ENCODE peak calls at places on chromosomes 1 and 21, in seven cellular contexts. R, M, Q, I, W, N and Y are unnamed samples.

GRCh38 chr1:98421098-98421460 is 240.4 kb upstream of the SNX7 start:
- DNase-seq in M (no peak), W (peak; percentile 6), Q (no peak), I (no peak), R (no peak), N (no peak), Y (no peak)

GRCh38 chr1:179800481-179800880 is 57.4 kb downstream of the FAM163A start:
- DNase-seq in M (no peak), R (no peak), W (no peak), Q (no peak), N (no peak), I (no peak), Y (no peak)

GRCh38 chr1:17075470-17076255 is 21.8 kb upstream of the SDHB start:
- DNase-seq in R (no peak), W (peak; percentile 14), I (no peak), Q (no peak), M (no peak), N (peak; percentile 35), Y (no peak)

GRCh38 chr1:15948600-15949452 is 27.1 kb downstream of the ZBTB17 start:
- DNase-seq in M (peak; percentile 97), Q (peak; percentile 78), R (peak; percentile 90), I (no peak), N (peak; percentile 94), W (no peak), Y (peak; percentile 86)

GRCh38 chr1:101360506-101360905 is 123.7 kb downstream of the S1PR1 start:
- DNase-seq in I (no peak), M (no peak), N (no peak), Q (no peak), W (no peak), R (no peak), Y (no peak)

GRCh38 chr1:116256875-116257823 is 115.9 kb upstream of the ATP1A1 start:
- DNase-seq in M (no peak), W (no peak), I (no peak), Q (no peak), R (no peak), N (no peak), Y (no peak)

GRCh38 chr1:29346573-29346972 is 110.3 kb downstream of the PTPRU start:
- DNase-seq in Q (no peak), W (no peak), M (no peak), N (no peak), R (no peak), I (no peak), Y (no peak)

GRCh38 chr1:209435654-209436566 is 147.6 kb upstream of the CAMK1G start:
- DNase-seq in R (peak; percentile 54), N (peak; percentile 84), M (peak; percentile 75), W (peak; percentile 81), I (peak; percentile 92), Q (peak; percentile 78), Y (peak; percentile 45)

GRCh38 chr1:172902861-172903381 is 147.8 kb downstream of the TNFSF18 start:
- DNase-seq in R (no peak), M (peak; percentile 78), W (no peak), I (no peak), N (peak; percentile 73), Q (no peak), Y (no peak)

GRCh38 chr1:163826500-163826899 is 504.7 kb downstream of the NUF2 start:
- DNase-seq in I (no peak), N (no peak), W (peak; percentile 62), M (no peak), Q (no peak), R (no peak), Y (no peak)

GRCh38 chr1:212938846-212939245 is 11.5 kb upstream of the VASH2 start:
- DNase-seq in Q (no peak), I (no peak), N (no peak), W (no peak), M (no peak), R (no peak), Y (no peak)

GRCh38 chr1:7372477-7373120 is 398.5 kb upstream of the VAMP3 start:
- DNase-seq in M (no peak), W (no peak), N (no peak), Q (no peak), I (no peak), R (no peak), Y (no peak)

GRCh38 chr1:24098907-24099637 is 12.9 kb downstream of the MYOM3 start:
- DNase-seq in I (no peak), M (no peak), R (no peak), W (no peak), Q (no peak), N (no peak), Y (no peak)

GRCh38 chr1:30327370-30328099 is 395.9 kb downstream of the MATN1 start:
- DNase-seq in W (no peak), Q (no peak), I (no peak), R (no peak), M (no peak), N (no peak), Y (no peak)

GRCh38 chr1:154657547-154657946 is 49.6 kb upstream of the ADAR start:
- DNase-seq in M (no peak), Q (no peak), I (no peak), R (no peak), N (no peak), W (no peak), Y (no peak)

GRCh38 chr21:31698461-31698860 is 33.5 kb downstream of the SCAF4 start:
- DNase-seq in R (no peak), Q (no peak), N (no peak), M (no peak), I (no peak), W (no peak), Y (no peak)

GRCh38 chr1:152169356-152170025 is 10.5 kb upstream of the RPTN start:
- DNase-seq in M (no peak), N (no peak), Q (no peak), I (no peak), R (no peak), W (no peak), Y (no peak)

GRCh38 chr21:42768324-42769121 is 110.8 kb downstream of the WDR4 start:
- DNase-seq in I (no peak), R (no peak), M (no peak), N (no peak), Q (no peak), W (no peak), Y (no peak)

GRCh38 chr1:150931773-150932172 is 5.6 kb downstream of the SETDB1 start:
- DNase-seq in N (no peak), I (no peak), W (no peak), Q (no peak), R (no peak), M (peak; percentile 42), Y (no peak)

GRCh38 chr1:161200992-161201827 is 957 bp upstream of the NDUFS2 start:
- DNase-seq in I (no peak), W (no peak), Q (peak; percentile 70), R (peak; percentile 71), N (peak; percentile 81), M (peak; percentile 24), Y (peak; percentile 86)

GRCh38 chr1:185825556-185825955 is 91.4 kb downstream of the HMCN1 start:
- DNase-seq in N (no peak), M (peak; percentile 40), R (no peak), I (no peak), W (no peak), Q (no peak), Y (no peak)

GRCh38 chr1:95311006-95311405 is 77.0 kb downstream of the RWDD3 start:
- DNase-seq in R (no peak), W (peak; percentile 23), N (no peak), M (no peak), I (no peak), Q (no peak), Y (no peak)

GRCh38 chr1:154327466-154328317 is 2.4 kb downstream of the ATP8B2 start:
- DNase-seq in I (no peak), M (no peak), R (no peak), Q (no peak), W (peak; percentile 61), N (no peak), Y (peak; percentile 52)

GRCh38 chr1:92862605-92863004 is 30.8 kb downstream of the RPL5 start:
- DNase-seq in W (no peak), M (no peak), R (no peak), N (no peak), I (no peak), Q (no peak), Y (no peak)

GRCh38 chr1:187413770-187414169 is 585.0 kb downstream of the PLA2G4A start:
- DNase-seq in R (no peak), I (no peak), M (peak; percentile 23), W (peak; percentile 65), N (no peak), Q (no peak), Y (no peak)

GRCh38 chr1:92899780-92900179 is 61.5 kb downstream of the DIPK1A start:
- DNase-seq in R (no peak), I (no peak), M (no peak), Q (no peak), N (no peak), W (no peak), Y (no peak)

GRCh38 chr1:195934839-195935557 is 673.2 kb downstream of the KCNT2 start:
- DNase-seq in M (no peak), W (peak; percentile 92), I (no peak), R (no peak), Q (no peak), N (no peak), Y (no peak)

GRCh38 chr21:24076179-24076578 is 1531.1 kb downstream of the MRPL39 start:
- DNase-seq in I (no peak), R (no peak), W (no peak), Q (no peak), N (no peak), M (peak; percentile 28), Y (no peak)

GRCh38 chr1:179881642-179882252 is 338 bp upstream of the TOR1AIP1 start:
- DNase-seq in M (peak; percentile 96), I (no peak), R (peak; percentile 93), W (no peak), N (no peak), Q (peak; percentile 90), Y (peak; percentile 92)

GRCh38 chr1:116273042-116273783 is 99.8 kb upstream of the ATP1A1 start:
- DNase-seq in I (no peak), N (no peak), W (no peak), Q (no peak), M (no peak), R (no peak), Y (no peak)

GRCh38 chr1:115373305-115373704 is 35.3 kb upstream of the NGF start:
- DNase-seq in Q (no peak), R (no peak), I (no peak), N (peak; percentile 55), M (peak; percentile 60), W (no peak), Y (no peak)

GRCh38 chr1:182003953-182004586 is 57.4 kb downstream of the ZNF648 start:
- DNase-seq in M (no peak), R (no peak), N (peak; percentile 66), I (no peak), Q (peak; percentile 58), W (no peak), Y (no peak)

GRCh38 chr1:167463856-167464565 is 54.3 kb downstream of the CD247 start:
- DNase-seq in M (no peak), R (no peak), Q (no peak), N (no peak), I (no peak), W (no peak), Y (no peak)

GRCh38 chr1:26799479-26800133 is 11.9 kb downstream of the PIGV start:
- DNase-seq in R (peak; percentile 81), N (peak; percentile 88), W (no peak), Q (peak; percentile 59), M (peak; percentile 78), I (no peak), Y (peak; percentile 58)

GRCh38 chr1:112722601-112723510 is 7.7 kb upstream of the PPM1J start:
- DNase-seq in W (no peak), I (peak; percentile 59), Q (no peak), N (peak; percentile 58), M (no peak), R (no peak), Y (peak; percentile 44)

GRCh38 chr1:47934243-47934805 is 62.9 kb downstream of the TRABD2B start:
- DNase-seq in R (peak; percentile 83), M (peak; percentile 8), I (peak; percentile 27), N (peak; percentile 46), W (no peak), Q (peak; percentile 78), Y (no peak)